ENCODE peak calls at places on chromosome 16, in eight cellular contexts. O, F, D, H, L, Z, E and T are unnamed samples.

GRCh38 chr16:80862153-80862552 is 57.8 kb upstream of the CDYL2 start:
- DNase-seq in O (no peak), F (no peak), D (no peak), H (no peak), L (no peak), Z (no peak), E (no peak), T (no peak)

GRCh38 chr16:87691686-87692079 is 74.1 kb downstream of the KLHDC4 start:
- DNase-seq in O (no peak), F (no peak), D (no peak), H (no peak), L (no peak), Z (no peak), E (no peak), T (no peak)

GRCh38 chr16:88500255-88500661 is 47.2 kb downstream of the ZFPM1 start:
- DNase-seq in O (no peak), F (no peak), D (no peak), H (no peak), L (no peak), Z (no peak), E (peak; percentile 19), T (no peak)

GRCh38 chr16:85525464-85526117 is 87.5 kb upstream of the GSE1 start:
- DNase-seq in O (no peak), F (no peak), D (no peak), H (no peak), L (no peak), Z (no peak), E (no peak), T (no peak)

GRCh38 chr16:685967-686366 is 1.8 kb upstream of the JMJD8 start:
- DNase-seq in O (peak; percentile 81), F (no peak), D (no peak), H (no peak), L (peak; percentile 20), Z (no peak), E (peak; percentile 76), T (peak; percentile 39)

GRCh38 chr16:75486666-75487313 is 8.5 kb downstream of the CHST6 start:
- DNase-seq in O (no peak), F (no peak), D (no peak), H (no peak), L (no peak), Z (no peak), E (no peak), T (no peak)

GRCh38 chr16:77836801-77837200 is 48.4 kb downstream of the VAT1L start:
- DNase-seq in O (no peak), F (no peak), D (no peak), H (no peak), L (no peak), Z (no peak), E (no peak), T (no peak)

GRCh38 chr16:56861092-56861610 is 3.9 kb upstream of the SLC12A3 start:
- DNase-seq in O (peak; percentile 55), F (no peak), D (no peak), H (no peak), L (no peak), Z (no peak), E (no peak), T (no peak)

GRCh38 chr16:64982581-64982980 is 139.3 kb downstream of the CDH11 start:
- DNase-seq in O (no peak), F (no peak), D (no peak), H (no peak), L (no peak), Z (no peak), E (no peak), T (no peak)

GRCh38 chr16:27168790-27169189 is 34.5 kb upstream of the KDM8 start:
- DNase-seq in O (no peak), F (no peak), D (no peak), H (no peak), L (no peak), Z (no peak), E (no peak), T (no peak)

GRCh38 chr16:9370071-9370491 is 278.6 kb downstream of the HAPSTR1 start:
- DNase-seq in O (no peak), F (no peak), D (no peak), H (no peak), L (no peak), Z (no peak), E (no peak), T (no peak)